ENCODE peak calls at places on chromosomes 2 and 18, in ten cellular contexts. H is activated T-cell treated with anti-CD3 and anti-CD28 coated beads for 1 hour, S is omental fat pad, N is NCI-H1436 treated with DMSO at 0.1 percent for 48 hours, C is glutamatergic neuron, K is LoVo, M is nucleus accumbens, W is HCT116, O is amniotic stem cell, B is GM12864. P is an unnamed sample.

GRCh38 chr2:58319481-58319880 is 78.4 kb upstream of the FANCL start:
- DNase-seq in H (no peak), S (no peak), N (no peak), C (no peak), K (no peak), M (no peak), W (no peak), O (no peak), B (no peak), P (no peak)

GRCh38 chr2:182616471-182617393 is 99.3 kb upstream of the DNAJC10 start:
- DNase-seq in H (no peak), S (no peak), N (no peak), C (no peak), K (no peak), M (no peak), W (no peak), O (no peak), B (no peak), P (peak; percentile 86)

GRCh38 chr2:236959876-236960275 is 125.8 kb upstream of the COPS8 start:
- DNase-seq in H (no peak), S (no peak), N (no peak), C (no peak), K (no peak), M (no peak), W (no peak), O (no peak), B (no peak), P (no peak)

GRCh38 chr2:165432234-165432966 is 37.1 kb upstream of the CSRNP3 start:
- DNase-seq in H (no peak), S (no peak), N (no peak), C (no peak), K (no peak), M (no peak), W (no peak), O (no peak), B (no peak), P (no peak)

GRCh38 chr2:54859997-54860701 is 136.7 kb downstream of the EML6 start:
- DNase-seq in H (no peak), S (no peak), N (no peak), C (no peak), K (peak; percentile 72), M (no peak), W (no peak), O (no peak), B (no peak), P (peak; percentile 35)

GRCh38 chr2:240905176-240905781 is 857 bp upstream of the CROCC2 start:
- DNase-seq in H (no peak), S (no peak), N (peak; percentile 53), C (peak; percentile 4), K (peak; percentile 19), M (no peak), W (no peak), O (no peak), B (no peak), P (no peak)

GRCh38 chr18:22710628-22711380 is 222.3 kb upstream of the RBBP8 start:
- DNase-seq in H (no peak), S (peak; percentile 49), N (no peak), C (peak; percentile 41), K (no peak), M (no peak), W (no peak), O (no peak), B (no peak), P (peak; percentile 67)

GRCh38 chr2:150259746-150260145 is 227.7 kb downstream of the RND3 start:
- DNase-seq in H (no peak), S (no peak), N (no peak), C (no peak), K (no peak), M (no peak), W (no peak), O (no peak), B (no peak), P (no peak)

GRCh38 chr2:100639588-100640195 is 76.9 kb downstream of the PDCL3 start:
- DNase-seq in H (no peak), S (no peak), N (no peak), C (no peak), K (no peak), M (no peak), W (no peak), O (no peak), B (no peak), P (no peak)

GRCh38 chr2:133674433-133675331 is 106.4 kb upstream of the NCKAP5 start:
- DNase-seq in H (no peak), S (no peak), N (no peak), C (no peak), K (no peak), M (no peak), W (no peak), O (peak; percentile 44), B (no peak), P (peak; percentile 81)

GRCh38 chr2:42072349-42073118 is 24.7 kb downstream of the PKDCC start:
- DNase-seq in H (no peak), S (no peak), N (no peak), C (peak; percentile 65), K (no peak), M (no peak), W (no peak), O (no peak), B (no peak), P (no peak)

GRCh38 chr2:69563021-69563420 is 80.5 kb downstream of the AAK1 start:
- DNase-seq in H (no peak), S (no peak), N (no peak), C (no peak), K (no peak), M (no peak), W (no peak), O (no peak), B (no peak), P (no peak)

GRCh38 chr18:49251451-49251850 is 209.0 kb downstream of the DYM start:
- DNase-seq in H (no peak), S (no peak), N (no peak), C (no peak), K (no peak), M (no peak), W (no peak), O (no peak), B (no peak), P (no peak)

GRCh38 chr2:60778352-60778751 is 22.3 kb downstream of the PAPOLG start:
- DNase-seq in H (no peak), S (no peak), N (no peak), C (no peak), K (no peak), M (no peak), W (no peak), O (no peak), B (no peak), P (no peak)

GRCh38 chr2:209663149-209663548 is 108.5 kb upstream of the UNC80 start:
- DNase-seq in H (no peak), S (no peak), N (no peak), C (peak; percentile 52), K (no peak), M (no peak), W (no peak), O (no peak), B (no peak), P (peak; percentile 69)

GRCh38 chr2:230657906-230658305 is 54.7 kb upstream of the CAB39 start:
- DNase-seq in H (no peak), S (no peak), N (no peak), C (no peak), K (no peak), M (no peak), W (no peak), O (no peak), B (no peak), P (no peak)

GRCh38 chr2:8059794-8060193 is 622.1 kb upstream of the ID2 start:
- DNase-seq in H (no peak), S (no peak), N (no peak), C (no peak), K (no peak), M (no peak), W (no peak), O (no peak), B (no peak), P (no peak)

GRCh38 chr2:70258532-70258875 is 567 bp downstream of the PCYOX1 start:
- DNase-seq in H (peak; percentile 3), S (no peak), N (no peak), C (peak; percentile 74), K (no peak), M (no peak), W (no peak), O (no peak), B (no peak), P (no peak)

GRCh38 chr2:16105664-16106281 is 165.4 kb downstream of the MYCN start:
- DNase-seq in H (no peak), S (no peak), N (no peak), C (no peak), K (no peak), M (no peak), W (no peak), O (no peak), B (no peak), P (no peak)